ENCODE peak calls at places on chromosomes 7 and 10, in ten cellular contexts. A, Q, O, J, F, V, G, X, P and N are unnamed samples. For H3K9me3 and H3K4me1, the result is how much of the 10 kb centered on the place peaks cover.

GRCh38 chr10:119461380-119461779 is 81.1 kb downstream of the RGS10 start:
- DNase-seq in A (no peak), Q (no peak), O (no peak), J (no peak), F (no peak), V (no peak), G (no peak), X (no peak), P (no peak), N (no peak)

GRCh38 chr7:137983308-137984008 is 18.4 kb downstream of the CREB3L2 start:
- DNase-seq in A (peak), Q (no peak), O (peak), J (no peak), F (no peak), V (no peak), G (peak), X (no peak), P (no peak), N (no peak)

GRCh38 chr10:123642293-123642692 is 23.9 kb upstream of the GPR26 start:
- DNase-seq in A (no peak), Q (no peak), O (no peak), J (no peak), F (no peak), V (no peak), G (no peak), X (no peak), P (no peak), N (no peak)

GRCh38 chr10:21372651-21373410 is 152.7 kb downstream of the SKIDA1 start:
- DNase-seq in A (no peak), Q (peak), O (peak), J (peak), F (peak), V (no peak), G (no peak), X (no peak), P (peak), N (peak)

GRCh38 chr7:3267928-3268690 is 32.9 kb upstream of the SDK1 start:
- DNase-seq in A (no peak), Q (peak), O (no peak), J (no peak), F (no peak), V (no peak), G (no peak), X (no peak), P (no peak), N (no peak)

GRCh38 chr10:8113616-8114015 is 59.1 kb downstream of the GATA3 start:
- DNase-seq in A (no peak), Q (no peak), O (no peak), J (no peak), F (no peak), V (no peak), G (no peak), X (no peak), P (no peak), N (no peak)

GRCh38 chr10:121535381-121535780 is 62.9 kb downstream of the FGFR2 start:
- DNase-seq in A (no peak), Q (no peak), O (no peak), J (no peak), F (no peak), V (no peak), G (no peak), X (no peak), P (no peak), N (no peak)

GRCh38 chr10:80552151-80552646 is 14.5 kb downstream of the SH2D4B start:
- DNase-seq in A (peak), Q (no peak), O (no peak), J (peak), F (peak), V (peak), G (peak), X (no peak), P (peak), N (peak)

GRCh38 chr10:127485153-127485857 is 63.8 kb upstream of the NPS start:
- DNase-seq in A (no peak), Q (peak), O (no peak), J (no peak), F (peak), V (no peak), G (no peak), X (peak), P (no peak), N (no peak)

GRCh38 chr7:3722396-3722846 is 421.4 kb downstream of the SDK1 start:
- DNase-seq in A (no peak), Q (peak), O (no peak), J (no peak), F (peak), V (peak), G (peak), X (peak), P (peak), N (no peak)

GRCh38 chr7:91351374-91351773 is 87.1 kb downstream of the FZD1 start:
- DNase-seq in A (no peak), Q (peak), O (no peak), J (no peak), F (no peak), V (no peak), G (peak), X (no peak), P (no peak), N (no peak)

GRCh38 chr7:1494866-1495563 is 9.2 kb downstream of the INTS1 start:
- DNase-seq in A (no peak), Q (no peak), O (no peak), J (no peak), F (no peak), V (no peak), G (no peak), X (no peak), P (no peak), N (no peak)

GRCh38 chr10:91296471-91296870 is 76.0 kb downstream of the PCGF5 start:
- DNase-seq in A (no peak), Q (no peak), O (no peak), J (no peak), F (peak), V (no peak), G (peak), X (no peak), P (no peak), N (no peak)

GRCh38 chr7:78563186-78563585 is 764.6 kb downstream of the PHTF2 start:
- DNase-seq in A (no peak), Q (peak), O (no peak), J (no peak), F (no peak), V (no peak), G (no peak), X (peak), P (no peak), N (no peak)

GRCh38 chr7:1323178-1324027 is 90.7 kb downstream of the UNCX start:
- DNase-seq in A (no peak), Q (no peak), O (no peak), J (no peak), F (no peak), V (no peak), G (no peak), X (no peak), P (no peak), N (no peak)

GRCh38 chr10:92303096-92303495 is 12.1 kb downstream of the MARCHF5 start:
- DNase-seq in A (no peak), Q (no peak), O (no peak), J (no peak), F (no peak), V (no peak), G (no peak), X (no peak), P (no peak), N (no peak)

GRCh38 chr10:89959433-89960110 is 258.2 kb downstream of the KIF20B start:
- DNase-seq in A (no peak), Q (no peak), O (no peak), J (no peak), F (no peak), V (no peak), G (no peak), X (no peak), P (no peak), N (no peak)

GRCh38 chr7:4026941-4027340 is 655.2 kb upstream of the FOXK1 start:
- DNase-seq in A (no peak), Q (no peak), O (no peak), J (no peak), F (no peak), V (no peak), G (no peak), X (no peak), P (no peak), N (no peak)

GRCh38 chr7:107712906-107713305 is 31.0 kb upstream of the CBLL1 start:
- DNase-seq in A (no peak), Q (no peak), O (no peak), J (no peak), F (no peak), V (no peak), G (no peak), X (no peak), P (no peak), N (no peak)

GRCh38 chr7:57427594-57427993 is 22.4 kb upstream of the ZNF716 start:
- DNase-seq in A (no peak), Q (no peak), O (no peak), J (no peak), F (no peak), V (no peak), G (no peak), X (no peak), P (no peak), N (peak)

GRCh38 chr10:34906021-34906965 is 91.2 kb upstream of the PARD3 start:
- DNase-seq in A (no peak), Q (no peak), O (no peak), J (no peak), F (peak), V (peak), G (peak), X (no peak), P (no peak), N (peak)

GRCh38 chr10:88194041-88194887 is 330.8 kb downstream of the PTEN start:
- DNase-seq in A (no peak), Q (no peak), O (peak), J (no peak), F (no peak), V (no peak), G (no peak), X (no peak), P (no peak), N (no peak)

GRCh38 chr7:87797798-87798403 is 78.3 kb downstream of the SLC25A40 start:
- DNase-seq in A (no peak), Q (peak), O (no peak), J (no peak), F (peak), V (peak), G (peak), X (peak), P (no peak), N (no peak)

GRCh38 chr7:47400741-47401206 is 181.1 kb downstream of the TNS3 start:
- DNase-seq in A (no peak), Q (no peak), O (peak), J (peak), F (no peak), V (no peak), G (no peak), X (no peak), P (no peak), N (no peak)

GRCh38 chr10:71396714-71397339 is at the start of gene CDH23:
- DNase-seq in A (peak), Q (no peak), O (peak), J (peak), F (peak), V (peak), G (no peak), X (no peak), P (peak), N (no peak)

GRCh38 chr7:32921896-32922295 is 30.3 kb upstream of the KBTBD2 start:
- DNase-seq in A (no peak), Q (peak), O (no peak), J (no peak), F (no peak), V (no peak), G (no peak), X (no peak), P (no peak), N (no peak)

GRCh38 chr10:43482319-43483078 is 45.6 kb downstream of the ZNF487 start:
- DNase-seq in A (no peak), Q (no peak), O (no peak), J (no peak), F (no peak), V (no peak), G (no peak), X (no peak), P (no peak), N (no peak)

GRCh38 chr10:43479275-43479674 is 42.4 kb downstream of the ZNF487 start:
- DNase-seq in A (no peak), Q (no peak), O (no peak), J (no peak), F (no peak), V (no peak), G (no peak), X (no peak), P (no peak), N (no peak)
- H3K9me3 ChIP-seq in A (under half), Q (under half), O (under half), J (under half), F (under half), V (under half), G (under half), X (under half), P (under half), N (under half)

GRCh38 chr10:103691723-103692380 is 163.5 kb downstream of the SH3PXD2A start:
- DNase-seq in A (no peak), Q (no peak), O (no peak), J (no peak), F (no peak), V (no peak), G (no peak), X (no peak), P (no peak), N (no peak)

GRCh38 chr10:103688451-103688850 is 166.9 kb downstream of the SH3PXD2A start:
- DNase-seq in A (no peak), Q (no peak), O (no peak), J (peak), F (no peak), V (no peak), G (no peak), X (no peak), P (no peak), N (no peak)

GRCh38 chr10:103691267-103691666 is 164.1 kb downstream of the SH3PXD2A start:
- DNase-seq in A (no peak), Q (no peak), O (no peak), J (no peak), F (no peak), V (no peak), G (no peak), X (no peak), P (no peak), N (no peak)

GRCh38 chr10:103692421-103693069 is 162.8 kb downstream of the SH3PXD2A start:
- DNase-seq in A (no peak), Q (no peak), O (no peak), J (peak), F (no peak), V (no peak), G (no peak), X (no peak), P (no peak), N (no peak)

GRCh38 chr10:103690281-103690680 is 165.1 kb downstream of the SH3PXD2A start:
- DNase-seq in A (no peak), Q (no peak), O (peak), J (no peak), F (no peak), V (no peak), G (no peak), X (no peak), P (no peak), N (no peak)
- H3K4me1 ChIP-seq in A (under half), Q (under half), O (under half), J (under half), F (under half), V (under half), G (under half), X (under half), P (under half), N (under half)

GRCh38 chr7:45610019-45610418 is 35.9 kb downstream of the ADCY1 start:
- DNase-seq in A (no peak), Q (no peak), O (no peak), J (no peak), F (no peak), V (no peak), G (no peak), X (no peak), P (no peak), N (no peak)
- H3K9me3 ChIP-seq in A (under half), Q (under half), O (under half), J (under half), F (under half), V (under half), G (under half), X (under half), P (under half), N (under half)

GRCh38 chr7:43591551-43592180 is 8.8 kb downstream of the STK17A start:
- DNase-seq in A (no peak), Q (peak), O (no peak), J (no peak), F (no peak), V (no peak), G (peak), X (no peak), P (no peak), N (no peak)
- H3K4me1 ChIP-seq in A (under half), Q (under half), O (under half), J (under half), F (under half), V (under half), G (half or more), X (under half), P (under half), N (under half)

GRCh38 chr7:157945401-157945800 is 608.6 kb downstream of the DNAJB6 start:
- DNase-seq in A (no peak), Q (no peak), O (no peak), J (no peak), F (no peak), V (no peak), G (no peak), X (no peak), P (no peak), N (no peak)
- H3K9me3 ChIP-seq in A (under half), Q (under half), O (under half), J (under half), F (under half), V (under half), G (under half), X (under half), P (under half), N (under half)

DNA sequence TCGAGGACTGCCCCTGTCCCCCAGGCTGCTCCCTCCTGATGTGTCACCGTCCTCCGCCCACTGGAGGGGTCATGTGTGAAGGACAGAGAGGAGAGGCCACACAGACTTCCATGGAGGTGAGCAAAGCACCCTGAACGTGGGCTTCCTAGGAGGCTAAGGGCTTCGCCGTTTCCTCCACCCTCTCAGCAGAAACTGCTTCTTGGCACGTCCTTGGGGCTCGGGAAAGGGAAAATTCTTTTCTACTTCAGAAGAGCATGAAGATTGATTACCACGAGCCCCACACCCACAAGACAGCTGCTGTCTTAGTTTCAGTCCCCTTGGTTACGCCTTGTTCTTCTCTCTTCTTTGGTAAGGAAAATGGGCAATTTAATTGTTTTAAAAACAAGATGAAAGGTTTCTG is 218.2 kb downstream of the CCDC3 start:
- DNase-seq in A (no peak), Q (no peak), O (peak), J (no peak), F (no peak), V (no peak), G (no peak), X (no peak), P (no peak), N (no peak)
- H3K4me1 ChIP-seq in A (under half), Q (under half), O (under half), J (under half), F (under half), V (under half), G (under half), X (under half), P (under half), N (under half)

GRCh38 chr10:38076687-38077086 is 17.4 kb upstream of the ZNF37A start:
- DNase-seq in A (no peak), Q (no peak), O (no peak), J (no peak), F (no peak), V (no peak), G (no peak), X (no peak), P (no peak), N (no peak)
- H3K9me3 ChIP-seq in A (under half), Q (under half), O (under half), J (under half), F (under half), V (under half), G (under half), X (under half), P (under half), N (under half)